ENCODE peak calls at places on chromosomes 3 and 15, in four cellular contexts. L is A549, E is K562, Z is HepG2. H is an unnamed sample.

GRCh38 chr15:88625943-88626741 is 5.0 kb downstream of the AEN start:
- DNase-seq in L (no peak), E (no peak), Z (no peak), H (no peak)

GRCh38 chr15:43239732-43240491 is 19.1 kb upstream of the EPB42 start:
- DNase-seq in L (no peak), E (peak), Z (peak), H (no peak)

GRCh38 chr15:53758412-53758811 is 1.1 kb downstream of the WDR72 start:
- DNase-seq in L (no peak), E (no peak), Z (no peak), H (no peak)

GRCh38 chr15:82709421-82710207 is at the start of gene AP3B2:
- DNase-seq in L (peak), E (peak), Z (peak), H (peak)

GRCh38 chr3:132180337-132180791 is 136.8 kb upstream of the ACP3 start:
- DNase-seq in L (peak), E (peak), Z (peak), H (no peak)

GRCh38 chr3:73144828-73145227 is 83.4 kb downstream of the EBLN2 start:
- DNase-seq in L (no peak), E (no peak), Z (no peak), H (no peak)

GRCh38 chr3:192261135-192261534 is 466.2 kb downstream of the FGF12 start:
- DNase-seq in L (no peak), E (no peak), Z (no peak), H (no peak)

GRCh38 chr3:184662192-184662591 is 49.7 kb downstream of the MAGEF1 start:
- DNase-seq in L (no peak), E (no peak), Z (no peak), H (no peak)

GRCh38 chr15:70341566-70341965 is 243.8 kb upstream of the TLE3 start:
- DNase-seq in L (no peak), E (no peak), Z (no peak), H (no peak)

GRCh38 chr3:155778441-155778840 is 27.6 kb downstream of the C3orf33 start:
- DNase-seq in L (no peak), E (no peak), Z (no peak), H (no peak)

GRCh38 chr3:57184516-57184915 is 15.3 kb downstream of the HESX1 start:
- DNase-seq in L (no peak), E (no peak), Z (no peak), H (no peak)

GRCh38 chr15:47688573-47689086 is 28.7 kb upstream of the SEMA6D start:
- DNase-seq in L (no peak), E (no peak), Z (no peak), H (no peak)

GRCh38 chr3:177195242-177195940 is 1.9 kb downstream of the TBL1XR1 start:
- DNase-seq in L (peak), E (peak), Z (no peak), H (no peak)

GRCh38 chr3:66400381-66401156 is 100.3 kb downstream of the LRIG1 start:
- DNase-seq in L (no peak), E (no peak), Z (no peak), H (no peak)

GRCh38 chr15:90062023-90062728 is 40.1 kb downstream of the IDH2 start:
- DNase-seq in L (no peak), E (peak), Z (no peak), H (peak)

GRCh38 chr15:58650102-58650501 is 99.4 kb downstream of the ADAM10 start:
- DNase-seq in L (no peak), E (no peak), Z (no peak), H (no peak)

DNA sequence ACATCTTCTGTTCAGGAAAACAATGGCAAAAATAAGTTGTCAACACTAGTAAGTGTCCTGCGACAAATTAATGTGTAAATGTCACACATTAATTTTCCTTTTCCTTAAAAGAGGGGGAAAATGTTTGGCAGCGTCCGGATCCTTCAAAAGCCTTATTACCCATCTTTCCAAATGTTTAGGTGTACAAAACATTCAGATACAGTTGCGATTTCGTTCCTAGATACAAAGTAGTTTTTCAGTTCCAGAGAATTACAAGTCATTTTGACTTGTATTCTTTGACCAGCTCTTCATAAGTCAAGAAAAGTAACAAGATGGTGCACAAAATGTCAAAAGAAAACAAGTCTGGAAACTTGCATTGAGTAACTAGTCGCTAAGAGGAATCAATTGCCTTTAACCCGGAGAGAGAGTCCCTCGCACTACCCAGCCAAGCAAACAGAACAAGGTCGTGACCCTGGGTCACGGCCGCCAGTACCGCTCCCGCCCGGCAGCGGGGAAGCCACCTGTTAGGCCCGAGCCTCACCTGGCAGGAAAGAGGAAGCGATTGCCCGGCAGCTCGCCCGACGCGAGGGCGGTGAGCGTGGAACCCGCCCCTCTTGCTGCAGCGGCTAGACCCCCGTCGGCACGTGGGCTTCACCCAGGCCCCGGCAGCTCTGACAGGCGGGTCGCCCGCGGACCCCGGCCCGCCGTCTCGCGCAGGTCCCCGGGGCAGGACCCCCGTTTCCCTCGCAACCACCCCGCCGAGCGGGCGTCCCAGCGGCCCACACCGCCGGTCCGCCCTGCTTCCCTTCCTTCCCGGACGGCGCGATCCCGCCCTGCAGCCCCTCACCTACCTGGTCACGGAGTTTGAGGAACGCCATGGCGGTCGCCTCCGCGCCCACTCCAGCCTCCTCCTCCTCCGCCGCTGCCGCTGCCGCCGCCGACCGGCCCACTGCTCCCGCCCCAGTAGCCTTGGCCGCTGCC is 61.0 kb upstream of the ANKRD28 start:
- DNase-seq in L (peak), E (peak), Z (peak), H (peak)
- TF ChIP-seq HMGXB4 in L (no peak), E (peak), Z (peak), H (peak)

GRCh38 chr15:101277943-101278564 is 769 bp upstream of the SELENOS start:
- DNase-seq in L (no peak), E (no peak), Z (no peak), H (no peak)
- TF ChIP-seq HMGXB4 in L (no peak), E (no peak), Z (no peak), H (no peak)

GRCh38 chr3:159586587-159587202 is 401.9 kb upstream of the IL12A start:
- DNase-seq in L (peak), E (no peak), Z (peak), H (peak)

GRCh38 chr3:159583662-159584061 is 405.0 kb upstream of the IL12A start:
- DNase-seq in L (no peak), E (no peak), Z (no peak), H (no peak)
- TF ChIP-seq HMGXB4 in L (no peak), E (no peak), Z (no peak), H (no peak)

GRCh38 chr3:111668912-111669488 is 73.9 kb upstream of the ZBED2 start:
- DNase-seq in L (peak), E (peak), Z (peak), H (no peak)
- TF ChIP-seq HMGXB4 in L (no peak), E (no peak), Z (no peak), H (no peak)

GRCh38 chr3:110362756-110363155 is 708.9 kb upstream of the NECTIN3 start:
- DNase-seq in L (no peak), E (no peak), Z (no peak), H (no peak)
- TF ChIP-seq HMGXB4 in L (no peak), E (no peak), Z (no peak), H (no peak)

GRCh38 chr15:44810237-44810636 is 73.9 kb downstream of the TRIM69 start:
- DNase-seq in L (no peak), E (no peak), Z (no peak), H (no peak)
- TF ChIP-seq HMGXB4 in L (no peak), E (no peak), Z (no peak), H (no peak)

DNA sequence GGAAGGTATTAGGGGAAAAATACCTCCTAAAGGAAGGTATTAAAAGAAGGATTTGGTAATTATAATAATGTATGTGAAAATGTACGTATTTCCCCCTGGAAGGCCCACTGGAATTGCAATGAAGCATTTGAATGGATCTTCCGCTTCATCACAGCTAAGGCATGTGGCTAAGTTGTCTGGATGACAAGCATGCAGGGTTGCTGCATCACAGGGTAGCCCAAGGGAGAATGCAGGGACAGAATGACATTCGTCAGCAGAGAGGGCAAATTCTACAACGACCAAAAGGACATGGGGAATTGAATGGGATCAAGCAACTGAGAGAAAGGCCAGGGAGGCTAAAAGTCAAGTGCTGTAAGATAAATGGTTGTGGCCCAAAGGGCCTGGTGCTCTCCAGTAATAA is 95.4 kb downstream of the ISL2 start:
- DNase-seq in L (no peak), E (no peak), Z (no peak), H (no peak)
- TF ChIP-seq HMGXB4 in L (no peak), E (no peak), Z (no peak), H (no peak)

GRCh38 chr15:93771429-93772020 is 459.8 kb upstream of the MCTP2 start:
- DNase-seq in L (no peak), E (no peak), Z (no peak), H (no peak)
- TF ChIP-seq HMGXB4 in L (no peak), E (no peak), Z (no peak), H (no peak)

DNA sequence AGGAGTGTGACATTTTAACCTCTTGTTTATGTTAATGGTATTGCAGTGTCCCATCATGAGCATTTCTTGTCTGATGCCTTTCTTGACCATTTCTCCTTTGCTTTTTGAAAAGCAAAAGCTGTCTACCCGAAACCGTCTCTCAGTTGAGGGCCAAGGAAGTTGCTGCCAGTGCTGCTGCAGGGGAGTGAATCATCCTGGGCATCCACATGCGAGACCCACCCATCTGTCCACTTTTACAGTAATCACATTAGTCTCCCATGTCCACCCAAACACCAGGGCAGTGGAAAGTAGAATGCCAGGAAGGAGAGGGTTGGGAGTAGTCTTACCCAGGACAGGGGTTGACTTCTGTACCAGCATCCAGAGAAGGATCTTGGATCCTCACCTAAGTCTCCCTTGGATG is 48.6 kb upstream of the TEX264 start:
- DNase-seq in L (no peak), E (no peak), Z (no peak), H (no peak)
- TF ChIP-seq HMGXB4 in L (no peak), E (no peak), Z (no peak), H (no peak)

DNA sequence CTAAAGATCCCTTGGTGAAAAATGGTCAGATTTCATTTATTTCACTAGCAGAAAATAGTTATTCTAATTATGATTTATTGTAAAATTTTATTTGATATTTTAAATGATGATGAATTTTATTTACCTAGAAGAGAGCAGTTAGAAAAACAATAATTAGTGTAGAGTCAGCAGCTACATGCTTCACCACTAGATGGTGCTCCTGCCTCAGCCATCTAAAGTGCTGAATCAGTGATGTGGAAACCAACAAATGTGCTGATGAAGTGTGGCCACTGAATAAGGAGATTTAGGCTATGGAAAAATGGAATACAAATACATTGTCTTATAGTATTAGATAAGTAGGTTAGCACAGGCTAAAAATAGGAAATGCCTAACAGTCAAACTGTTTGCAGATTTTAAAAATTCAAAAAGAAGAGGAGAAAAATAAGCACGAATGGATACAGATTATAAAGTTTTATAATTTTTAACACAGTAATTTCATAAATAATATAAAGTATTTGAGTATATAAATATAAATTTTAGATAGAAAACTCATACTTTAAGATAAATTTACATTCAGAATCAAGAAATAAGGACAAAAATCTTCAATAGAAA is 109.8 kb downstream of the PPP2R3A start:
- DNase-seq in L (peak), E (peak), Z (peak), H (peak)
- TF ChIP-seq HMGXB4 in L (no peak), E (no peak), Z (no peak), H (no peak)

H was measured in WTC11.